ENCODE peak calls at places on chromosome 2, in ten cellular contexts. W is psoas muscle, D is mammary epithelial cell, T is pancreas, H is heart right ventricle, Q is sigmoid colon, X is PC-9, B is left ventricle myocardium inferior, L is IMR-90, F is heart left ventricle. S is an unnamed sample.

GRCh38 chr2:235924675-235925063 is 243.5 kb downstream of the GBX2 start:
- DNase-seq in W (no peak), D (no peak), T (no peak), H (no peak), Q (no peak), X (no peak), B (no peak), L (peak; percentile 4), F (no peak), S (no peak)

GRCh38 chr2:34552337-34552736 is 953.2 kb upstream of the FAM98A start:
- DNase-seq in W (no peak), D (no peak), T (no peak), H (no peak), Q (no peak), X (no peak), B (no peak), L (no peak), F (no peak), S (no peak)

GRCh38 chr2:96345403-96345802 is 9.8 kb downstream of the NCAPH start:
- DNase-seq in W (no peak), D (no peak), T (no peak), H (no peak), Q (no peak), X (no peak), B (no peak), L (no peak), F (no peak), S (no peak)

GRCh38 chr2:132909427-132909826 is 239.4 kb upstream of the LYPD1 start:
- DNase-seq in W (no peak), D (peak; percentile 14), T (no peak), H (no peak), Q (no peak), X (no peak), B (no peak), L (peak; percentile 68), F (no peak), S (no peak)

GRCh38 chr2:55989405-55989804 is 65.8 kb upstream of the EFEMP1 start:
- DNase-seq in W (no peak), D (no peak), T (no peak), H (no peak), Q (no peak), X (no peak), B (no peak), L (no peak), F (no peak), S (no peak)

GRCh38 chr2:179981085-179981484 is 26.0 kb downstream of the CWC22 start:
- DNase-seq in W (no peak), D (no peak), T (no peak), H (no peak), Q (no peak), X (no peak), B (no peak), L (peak; percentile 72), F (no peak), S (no peak)

GRCh38 chr2:196249171-196249570 is 77.8 kb upstream of the STK17B start:
- DNase-seq in W (no peak), D (no peak), T (no peak), H (no peak), Q (no peak), X (no peak), B (no peak), L (peak; percentile 86), F (no peak), S (no peak)

GRCh38 chr2:86368181-86368824 is 30.9 kb upstream of the REEP1 start:
- DNase-seq in W (peak; percentile 65), D (peak; percentile 20), T (peak; percentile 72), H (peak; percentile 49), Q (no peak), X (peak; percentile 44), B (peak; percentile 32), L (peak; percentile 39), F (peak; percentile 34), S (no peak)

GRCh38 chr2:24382363-24383021 is 22.2 kb upstream of the ITSN2 start:
- DNase-seq in W (peak; percentile 67), D (peak; percentile 42), T (no peak), H (peak; percentile 24), Q (peak; percentile 74), X (peak; percentile 57), B (peak; percentile 44), L (peak; percentile 65), F (no peak), S (no peak)

GRCh38 chr2:210481601-210482124 is 5.1 kb upstream of the LANCL1 start:
- DNase-seq in W (no peak), D (no peak), T (no peak), H (no peak), Q (no peak), X (no peak), B (no peak), L (peak; percentile 5), F (no peak), S (no peak)

GRCh38 chr2:44938287-44939073 is 3.0 kb upstream of the SIX3 start:
- DNase-seq in W (peak; percentile 38), D (no peak), T (no peak), H (no peak), Q (no peak), X (peak; percentile 71), B (no peak), L (no peak), F (no peak), S (no peak)

GRCh38 chr2:233473878-233474277 is 92.7 kb downstream of the USP40 start:
- DNase-seq in W (peak; percentile 51), D (no peak), T (no peak), H (no peak), Q (no peak), X (no peak), B (no peak), L (no peak), F (no peak), S (no peak)

GRCh38 chr2:121376851-121377250 is 91.8 kb upstream of the TFCP2L1 start:
- DNase-seq in W (no peak), D (no peak), T (no peak), H (no peak), Q (no peak), X (no peak), B (no peak), L (peak; percentile 74), F (no peak), S (no peak)

GRCh38 chr2:161059388-161059787 is 100.8 kb upstream of the TANK start:
- DNase-seq in W (peak; percentile 57), D (no peak), T (no peak), H (no peak), Q (no peak), X (no peak), B (peak; percentile 16), L (no peak), F (peak; percentile 47), S (no peak)
- TF ChIP-seq CTCF in W (no peak), D (no peak), T (no peak), H (no peak), Q (no peak), X (no peak), B (no peak), L (no peak), F (no peak), S (no peak)

DNA sequence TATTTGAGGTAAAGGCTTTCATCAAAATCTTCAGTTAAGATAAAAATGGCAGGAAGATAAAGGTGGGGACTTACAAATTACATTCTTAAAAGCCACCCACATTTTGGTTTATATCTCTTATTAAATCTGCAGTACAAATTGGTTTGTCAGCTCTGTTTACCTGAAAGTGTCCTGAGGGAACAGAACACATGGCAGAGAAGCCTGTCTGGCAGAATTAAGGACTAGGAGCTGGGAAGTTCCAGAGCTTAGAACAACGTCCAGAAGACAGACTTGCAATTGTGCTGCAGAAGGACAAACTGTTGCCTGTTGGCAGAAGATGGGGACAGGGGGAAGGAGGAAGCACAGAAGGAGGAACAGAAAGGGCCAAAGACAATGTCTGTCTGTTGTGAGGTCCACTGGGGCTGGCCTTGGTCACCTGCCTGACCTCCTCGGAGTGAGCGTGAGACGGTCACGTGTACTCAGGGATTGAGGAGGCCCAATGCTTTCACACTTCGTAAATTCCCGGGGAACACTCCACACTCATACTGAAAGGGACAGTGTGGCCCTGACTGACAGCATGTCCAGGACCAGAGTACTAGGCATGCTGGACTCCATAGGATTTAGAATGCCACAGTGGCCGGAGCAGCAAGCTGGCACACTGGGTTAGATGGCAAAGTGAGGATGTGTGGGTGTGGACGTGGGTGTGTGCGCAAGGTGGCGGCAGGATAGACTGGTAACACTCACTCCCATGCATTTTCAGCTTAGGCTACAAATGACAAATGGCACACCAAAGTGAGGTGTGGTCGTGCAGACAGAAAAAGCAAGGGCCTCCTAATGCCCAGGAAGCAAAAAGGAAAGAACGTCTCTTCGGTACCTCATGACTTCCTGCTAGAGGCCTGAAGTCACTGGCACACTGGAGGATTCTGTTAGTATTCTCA is 210.9 kb upstream of the REV1 start:
- DNase-seq in W (no peak), D (no peak), T (no peak), H (no peak), Q (no peak), X (no peak), B (no peak), L (no peak), F (no peak), S (no peak)
- H3K27ac ChIP-seq in W (no peak overlapping the region), D (no peak overlapping the region), T (no peak overlapping the region), H (peak overlapping the region; percentile 19), Q (no peak overlapping the region), X (no peak overlapping the region), B (no peak overlapping the region), L (no peak overlapping the region), F (no peak overlapping the region), S (no peak overlapping the region)

GRCh38 chr2:70767699-70768584 is at the start of gene ADD2:
- DNase-seq in W (peak; percentile 48), D (peak; percentile 10), T (peak; percentile 63), H (peak; percentile 20), Q (no peak), X (peak; percentile 3), B (peak; percentile 20), L (peak; percentile 1), F (peak; percentile 35), S (no peak)

GRCh38 chr2:70769450-70769849 is 1.4 kb upstream of the ADD2 start:
- DNase-seq in W (no peak), D (no peak), T (no peak), H (no peak), Q (no peak), X (no peak), B (no peak), L (no peak), F (no peak), S (no peak)

GRCh38 chr2:70766357-70767093 is 1.5 kb downstream of the ADD2 start:
- DNase-seq in W (no peak), D (no peak), T (no peak), H (no peak), Q (no peak), X (no peak), B (no peak), L (no peak), F (no peak), S (no peak)

GRCh38 chr2:70767094-70767698 is 804 bp downstream of the ADD2 start:
- DNase-seq in W (no peak), D (no peak), T (peak; percentile 64), H (peak; percentile 11), Q (no peak), X (no peak), B (no peak), L (no peak), F (no peak), S (no peak)

GRCh38 chr2:70768585-70769085 is 635 bp upstream of the ADD2 start:
- DNase-seq in W (no peak), D (no peak), T (no peak), H (no peak), Q (no peak), X (no peak), B (no peak), L (no peak), F (no peak), S (no peak)
- H3K4me3 ChIP-seq in W (no peak overlapping the region), D (no peak overlapping the region), T (no peak overlapping the region), H (no peak overlapping the region), Q (no peak overlapping the region), X (no peak overlapping the region), B (no peak overlapping the region), L (no peak overlapping the region), F (no peak overlapping the region), S (no peak overlapping the region)

GRCh38 chr2:42041377-42042127 is 6.3 kb upstream of the PKDCC start:
- DNase-seq in W (no peak), D (no peak), T (no peak), H (no peak), Q (no peak), X (no peak), B (no peak), L (no peak), F (no peak), S (peak; percentile 55)
- TF ChIP-seq CTCF in W (no peak), D (no peak), T (no peak), H (no peak), Q (no peak), X (no peak), B (no peak), L (no peak), F (no peak), S (no peak)